ENCODE peak calls at places on chromosomes 11 and 22, in six cellular contexts. P is A549, U is H1, V is transverse colon, G is tibial nerve, S is suprapubic skin. E is an unnamed sample.

GRCh38 chr11:128052912-128053641 is 534.3 kb downstream of the ETS1 start:
- DNase-seq in P (no peak), U (no peak), V (no peak), G (no peak), S (no peak), E (no peak)

GRCh38 chr11:64876226-64876750 is 2.1 kb downstream of the EHD1 start:
- DNase-seq in P (no peak), U (no peak), V (no peak), G (no peak), S (no peak), E (no peak)

GRCh38 chr11:34174411-34175041 is 69.1 kb downstream of the NAT10 start:
- DNase-seq in P (peak; percentile 75), U (peak; percentile 50), V (peak; percentile 86), G (peak; percentile 80), S (peak; percentile 94), E (peak; percentile 86)

GRCh38 chr11:762421-763072 is 14.7 kb downstream of the GATD1 start:
- DNase-seq in P (peak; percentile 71), U (no peak), V (peak; percentile 52), G (no peak), S (no peak), E (peak; percentile 47)

GRCh38 chr11:70906101-70906500 is 346.3 kb downstream of the SHANK2 start:
- DNase-seq in P (no peak), U (no peak), V (no peak), G (no peak), S (no peak), E (no peak)

GRCh38 chr11:79902493-79902892 is 461.7 kb upstream of the TENM4 start:
- DNase-seq in P (no peak), U (no peak), V (no peak), G (no peak), S (no peak), E (no peak)

GRCh38 chr11:75334976-75335375 is 16.5 kb downstream of the ARRB1 start:
- DNase-seq in P (no peak), U (no peak), V (no peak), G (no peak), S (no peak), E (no peak)

GRCh38 chr11:125364085-125364822 is 131.8 kb downstream of the FEZ1 start:
- DNase-seq in P (no peak), U (no peak), V (no peak), G (no peak), S (no peak), E (no peak)

GRCh38 chr11:120403966-120404365 is 67.8 kb downstream of the ARHGEF12 start:
- DNase-seq in P (no peak), U (no peak), V (no peak), G (no peak), S (no peak), E (no peak)

GRCh38 chr22:32823024-32823730 is 21.7 kb downstream of the TIMP3 start:
- DNase-seq in P (peak; percentile 64), U (peak; percentile 59), V (peak; percentile 45), G (no peak), S (no peak), E (peak; percentile 53)

GRCh38 chr11:72719144-72719543 is 33.1 kb downstream of the ARAP1 start:
- DNase-seq in P (no peak), U (no peak), V (no peak), G (no peak), S (no peak), E (no peak)

GRCh38 chr11:75195164-75195962 is 44.5 kb downstream of the SLCO2B1 start:
- DNase-seq in P (no peak), U (no peak), V (peak; percentile 22), G (peak; percentile 58), S (no peak), E (no peak)

GRCh38 chr11:116459644-116460043 is 313.1 kb downstream of the BUD13 start:
- DNase-seq in P (no peak), U (no peak), V (no peak), G (no peak), S (no peak), E (no peak)

GRCh38 chr11:42572231-42572610 is 739.6 kb upstream of the API5 start:
- DNase-seq in P (no peak), U (no peak), V (no peak), G (no peak), S (no peak), E (no peak)

GRCh38 chr11:58334708-58335107 is 24.2 kb downstream of the OR5B17 start:
- DNase-seq in P (peak; percentile 2), U (no peak), V (no peak), G (no peak), S (no peak), E (no peak)

GRCh38 chr22:48961705-48962104 is 866.0 kb downstream of the BRD1 start:
- DNase-seq in P (no peak), U (no peak), V (no peak), G (no peak), S (no peak), E (no peak)

GRCh38 chr11:29343465-29344333 is 673.1 kb downstream of the KCNA4 start:
- DNase-seq in P (peak; percentile 72), U (no peak), V (peak; percentile 44), G (peak; percentile 25), S (no peak), E (peak; percentile 62)

GRCh38 chr22:44026630-44027511 is 2.8 kb downstream of the PARVB start:
- DNase-seq in P (no peak), U (no peak), V (peak; percentile 87), G (peak; percentile 72), S (peak; percentile 90), E (peak; percentile 70)

GRCh38 chr11:86987687-86988086 is 32.5 kb upstream of the FZD4 start:
- DNase-seq in P (no peak), U (no peak), V (no peak), G (no peak), S (no peak), E (no peak)

GRCh38 chr11:106608677-106609076 is 409.6 kb downstream of the GUCY1A2 start:
- DNase-seq in P (no peak), U (no peak), V (no peak), G (no peak), S (no peak), E (no peak)

GRCh38 chr11:5383576-5383975 is at the start of gene OR51M1:
- DNase-seq in P (no peak), U (no peak), V (no peak), G (no peak), S (no peak), E (no peak)

GRCh38 chr11:71138737-71139425 is 113.5 kb downstream of the SHANK2 start:
- DNase-seq in P (no peak), U (no peak), V (no peak), G (no peak), S (no peak), E (no peak)

GRCh38 chr11:61148016-61148640 is 13.1 kb downstream of the VPS37C start:
- DNase-seq in P (no peak), U (no peak), V (no peak), G (no peak), S (no peak), E (no peak)

GRCh38 chr11:1568451-1568911 is 3.6 kb downstream of the DUSP8 start:
- DNase-seq in P (no peak), U (no peak), V (no peak), G (no peak), S (peak; percentile 76), E (no peak)

GRCh38 chr11:35158371-35159081 is 19.6 kb downstream of the CD44 start:
- DNase-seq in P (no peak), U (no peak), V (peak; percentile 47), G (peak; percentile 54), S (no peak), E (no peak)

GRCh38 chr22:47190957-47191323 is 428.5 kb downstream of the TBC1D22A start:
- DNase-seq in P (no peak), U (no peak), V (no peak), G (no peak), S (peak; percentile 77), E (peak; percentile 11)

GRCh38 chr11:117823294-117823940 is 1.1 kb downstream of the FXYD2 start:
- DNase-seq in P (peak; percentile 25), U (no peak), V (peak; percentile 13), G (no peak), S (no peak), E (no peak)

GRCh38 chr11:46367244-46367915 is 14.1 kb upstream of the MDK start:
- DNase-seq in P (peak; percentile 46), U (no peak), V (peak; percentile 72), G (peak; percentile 67), S (no peak), E (peak; percentile 78)

DNA sequence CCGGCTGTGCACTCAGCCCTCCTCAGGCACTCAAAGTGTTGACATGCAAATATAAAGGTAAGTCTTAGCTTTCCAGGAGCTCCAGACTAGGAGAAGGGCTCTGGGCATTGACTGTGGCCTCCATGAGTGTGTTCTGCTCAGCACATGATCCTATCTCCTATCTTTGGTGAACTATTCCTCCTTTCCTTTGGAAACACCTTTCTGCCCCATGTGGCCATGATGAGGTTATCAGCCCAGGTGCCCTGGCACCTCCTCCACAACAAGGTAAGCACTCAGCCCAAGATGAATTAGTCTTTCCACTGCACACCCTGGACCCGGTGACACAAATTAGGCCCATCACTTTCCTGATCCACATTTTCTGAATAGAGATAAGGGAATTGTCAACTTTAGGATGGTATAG is 37.9 kb upstream of the LMO1 start:
- DNase-seq in P (no peak), U (no peak), V (no peak), G (no peak), S (no peak), E (no peak)
- TF ChIP-seq CTCF in P (no peak), U (peak; percentile 30), V (no peak), G (no peak), S (no peak), E (no peak)

DNA sequence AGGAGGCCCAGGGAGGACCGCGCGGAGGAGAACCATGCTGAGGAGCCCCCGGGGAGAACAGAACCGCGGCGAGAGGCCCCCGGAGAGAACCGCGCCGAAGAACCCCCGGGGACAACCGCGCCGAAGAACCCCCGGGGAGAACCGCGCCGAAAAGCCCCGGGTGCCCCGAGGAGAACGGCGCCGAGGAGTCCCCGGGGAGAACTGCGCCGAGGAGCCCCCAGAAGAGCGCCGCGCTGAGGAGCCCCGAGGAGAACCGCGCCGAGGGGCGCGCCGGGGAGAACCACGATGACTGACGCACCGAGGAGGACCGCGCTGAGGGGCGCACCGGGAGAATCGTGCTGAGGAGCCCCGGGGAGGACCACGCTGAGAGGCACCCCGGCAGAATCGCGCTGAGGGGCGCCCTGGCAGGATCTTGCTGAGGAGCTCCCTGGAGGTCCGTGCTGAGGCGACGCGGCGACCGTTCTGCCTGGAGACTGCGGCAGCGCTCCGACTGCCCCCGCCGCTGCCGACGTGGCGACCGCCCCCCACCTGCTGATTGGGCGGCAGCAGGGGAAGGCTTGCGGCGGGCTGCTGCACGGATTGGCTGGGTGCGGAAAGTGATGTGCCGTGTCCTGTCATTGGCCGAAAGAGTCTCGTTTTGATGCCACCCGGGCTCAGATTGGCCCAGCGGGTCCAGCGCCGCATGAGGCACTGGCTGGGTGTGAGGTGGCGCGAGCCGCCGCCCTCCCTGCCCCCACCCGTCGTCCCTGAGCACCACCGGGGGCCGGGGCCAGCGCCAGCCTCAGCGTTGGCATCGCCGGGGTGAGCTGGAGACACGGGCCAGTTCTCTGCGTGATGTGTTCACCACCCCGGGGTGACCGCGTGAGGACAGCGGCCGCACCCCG is at the start of gene KCNQ1OT1:
- DNase-seq in P (peak; percentile 95), U (peak; percentile 68), V (peak; percentile 92), G (peak; percentile 77), S (peak; percentile 95), E (peak; percentile 90)
- TF ChIP-seq EP300 in P (no peak), U (no peak), V (no peak), G (peak; percentile 97), S (no peak), E (no peak)

GRCh38 chr11:94820480-94820879 is 52.3 kb downstream of the AMOTL1 start:
- DNase-seq in P (no peak), U (no peak), V (no peak), G (no peak), S (no peak), E (no peak)
- TF ChIP-seq CTCF in P (no peak), U (no peak), V (no peak), G (no peak), S (no peak), E (no peak)

GRCh38 chr11:17117262-17117661 is 39.8 kb upstream of the RPS13 start:
- DNase-seq in P (no peak), U (no peak), V (no peak), G (no peak), S (no peak), E (no peak)
- TF ChIP-seq EP300 in P (no peak), U (no peak), V (no peak), G (no peak), S (no peak), E (no peak)